ENCODE peak calls at places on chromosomes 2 and 18, in six cellular contexts. B is Ammon's horn, H is GM13977, F is sigmoid colon, D is adrenal gland, J is left lung. I is an unnamed sample.

GRCh38 chr18:50944245-50944917 is 23.5 kb upstream of the ELAC1 start:
- DNase-seq in B (peak; percentile 50), H (no peak), F (no peak), D (no peak), J (no peak), I (no peak)

GRCh38 chr2:96159084-96159830 is 14.0 kb upstream of the DUSP2 start:
- DNase-seq in B (no peak), H (no peak), F (peak; percentile 45), D (no peak), J (no peak), I (peak; percentile 37)

GRCh38 chr2:122138561-122138960 is 383.1 kb downstream of the TSN start:
- DNase-seq in B (no peak), H (no peak), F (no peak), D (no peak), J (no peak), I (no peak)

GRCh38 chr2:205463626-205464025 is 218.7 kb upstream of the NRP2 start:
- DNase-seq in B (no peak), H (no peak), F (no peak), D (no peak), J (no peak), I (no peak)

GRCh38 chr2:74383254-74383653 is 3.1 kb upstream of the DCTN1 start:
- DNase-seq in B (no peak), H (no peak), F (no peak), D (no peak), J (no peak), I (no peak)

GRCh38 chr2:10499911-10500521 is 51.9 kb upstream of the ODC1 start:
- DNase-seq in B (no peak), H (no peak), F (no peak), D (peak; percentile 33), J (peak; percentile 76), I (no peak)

GRCh38 chr18:53797998-53798397 is 426.5 kb downstream of the MBD2 start:
- DNase-seq in B (no peak), H (no peak), F (no peak), D (no peak), J (no peak), I (no peak)

GRCh38 chr18:38545071-38545470 is 979.5 kb upstream of the CELF4 start:
- DNase-seq in B (no peak), H (no peak), F (no peak), D (no peak), J (no peak), I (no peak)

GRCh38 chr18:23970161-23971153 is 44.1 kb upstream of the TTC39C start:
- DNase-seq in B (no peak), H (no peak), F (no peak), D (no peak), J (no peak), I (no peak)

GRCh38 chr18:36828157-36828629 is 609 bp downstream of the TPGS2 start:
- DNase-seq in B (no peak), H (no peak), F (peak; percentile 63), D (peak; percentile 67), J (no peak), I (no peak)

GRCh38 chr2:68961380-68961779 is 8.7 kb upstream of the GKN2 start:
- DNase-seq in B (no peak), H (no peak), F (no peak), D (no peak), J (no peak), I (no peak)

GRCh38 chr2:234771985-234772774 is 179.6 kb upstream of the SH3BP4 start:
- DNase-seq in B (no peak), H (no peak), F (no peak), D (no peak), J (no peak), I (no peak)

GRCh38 chr2:119480718-119481142 is 43.6 kb downstream of the SCTR start:
- DNase-seq in B (peak; percentile 0), H (no peak), F (no peak), D (peak; percentile 29), J (peak; percentile 67), I (no peak)

GRCh38 chr2:41896186-41896846 is 151.5 kb upstream of the PKDCC start:
- DNase-seq in B (no peak), H (peak; percentile 17), F (no peak), D (no peak), J (no peak), I (peak; percentile 27)

GRCh38 chr2:131105156-131105949 is at the start of gene PLEKHB2:
- DNase-seq in B (peak; percentile 92), H (peak; percentile 94), F (peak; percentile 94), D (peak; percentile 96), J (peak; percentile 98), I (peak; percentile 97)

GRCh38 chr2:61558160-61558559 is 20.0 kb upstream of the XPO1 start:
- DNase-seq in B (no peak), H (no peak), F (no peak), D (no peak), J (no peak), I (no peak)

GRCh38 chr18:8705280-8705940 is at the start of gene MTCL1:
- DNase-seq in B (peak; percentile 37), H (peak; percentile 81), F (peak; percentile 68), D (peak; percentile 60), J (peak; percentile 85), I (peak; percentile 76)

GRCh38 chr18:45121146-45121545 is 440.5 kb downstream of the SETBP1 start:
- DNase-seq in B (peak; percentile 8), H (no peak), F (no peak), D (no peak), J (no peak), I (no peak)

GRCh38 chr2:47083886-47084682 is 71.0 kb downstream of the STPG4 start:
- DNase-seq in B (peak; percentile 67), H (no peak), F (peak; percentile 75), D (peak; percentile 77), J (no peak), I (no peak)

GRCh38 chr2:44974064-44974715 is 32.7 kb downstream of the SIX3 start:
- DNase-seq in B (no peak), H (no peak), F (no peak), D (no peak), J (no peak), I (peak; percentile 27)

GRCh38 chr18:46706968-46707367 is 49.9 kb downstream of the ST8SIA5 start:
- DNase-seq in B (no peak), H (no peak), F (no peak), D (peak; percentile 64), J (no peak), I (no peak)

GRCh38 chr18:46040747-46041104 is 31.3 kb downstream of the PSTPIP2 start:
- DNase-seq in B (no peak), H (no peak), F (no peak), D (no peak), J (no peak), I (no peak)

GRCh38 chr2:17166506-17166905 is 351.7 kb downstream of the RAD51AP2 start:
- DNase-seq in B (no peak), H (no peak), F (no peak), D (peak; percentile 63), J (no peak), I (no peak)

GRCh38 chr2:215657844-215658243 is 222.0 kb upstream of the FN1 start:
- DNase-seq in B (no peak), H (no peak), F (no peak), D (no peak), J (no peak), I (no peak)

GRCh38 chr2:241201445-241202267 is 13.2 kb downstream of the ANO7 start:
- DNase-seq in B (no peak), H (no peak), F (no peak), D (no peak), J (peak; percentile 55), I (no peak)

GRCh38 chr18:62236252-62236651 is 49.2 kb downstream of the RELCH start:
- DNase-seq in B (no peak), H (no peak), F (no peak), D (no peak), J (no peak), I (no peak)

GRCh38 chr2:151459368-151459767 is 49.7 kb downstream of the RIF1 start:
- DNase-seq in B (no peak), H (no peak), F (no peak), D (no peak), J (no peak), I (no peak)

GRCh38 chr2:234032301-234032856 is 18.1 kb upstream of the SPP2 start:
- DNase-seq in B (no peak), H (no peak), F (no peak), D (no peak), J (no peak), I (no peak)

GRCh38 chr18:51342815-51343214 is 145.3 kb upstream of the MEX3C start:
- DNase-seq in B (no peak), H (no peak), F (no peak), D (no peak), J (no peak), I (no peak)

GRCh38 chr2:170162261-170162612 is 15.7 kb upstream of the MYO3B start:
- DNase-seq in B (no peak), H (no peak), F (no peak), D (no peak), J (no peak), I (no peak)

GRCh38 chr18:43661570-43661969 is 384.3 kb upstream of the SYT4 start:
- DNase-seq in B (no peak), H (no peak), F (no peak), D (no peak), J (no peak), I (no peak)

GRCh38 chr2:28045676-28046351 is 155.3 kb downstream of the BABAM2 start:
- DNase-seq in B (no peak), H (no peak), F (no peak), D (no peak), J (no peak), I (no peak)